ENCODE peak calls at places on chromosome 1, in eight cellular contexts. G is NT2/D1; Y is kidney; A is WERI-Rb-1; P is CD8-positive, alpha-beta T cell; F is H9; M is right cardiac atrium; Z is OCI-LY7. E is an unnamed sample.

GRCh38 chr1:112791723-112792104 is 76.6 kb upstream of the PPM1J start:
- DNase-seq in Z (no peak), M (no peak), P (no peak), Y (no peak), A (no peak), F (no peak), G (no peak), E (no peak)

GRCh38 chr1:46102769-46103476 is 29.5 kb downstream of the PIK3R3 start:
- DNase-seq in M (no peak), Y (no peak), G (no peak), Z (no peak), A (no peak), P (no peak), F (no peak), E (no peak)

GRCh38 chr1:64082459-64082858 is 121.0 kb upstream of the UBE2U start:
- DNase-seq in G (no peak), Y (no peak), Z (no peak), F (no peak), P (no peak), A (peak; percentile 87), M (no peak), E (peak; percentile 51)

GRCh38 chr1:195831789-195832188 is 776.5 kb downstream of the KCNT2 start:
- DNase-seq in F (no peak), Z (no peak), G (no peak), A (no peak), Y (no peak), P (no peak), M (no peak), E (no peak)

GRCh38 chr1:207084701-207085180 is 3.9 kb upstream of the C4BPB start:
- DNase-seq in F (peak; percentile 75), M (no peak), A (peak; percentile 77), P (peak; percentile 31), Y (no peak), Z (peak; percentile 60), G (peak; percentile 83), E (no peak)

GRCh38 chr1:19863804-19864203 is 18.4 kb upstream of the OTUD3 start:
- DNase-seq in M (no peak), A (no peak), Y (no peak), P (no peak), F (no peak), G (no peak), Z (no peak), E (no peak)

GRCh38 chr1:35506960-35507901 is 50.0 kb downstream of the KIAA0319L start:
- DNase-seq in G (no peak), F (no peak), M (no peak), A (no peak), P (no peak), Y (no peak), Z (peak; percentile 32), E (no peak)

GRCh38 chr1:29829448-29830344 is 593.4 kb downstream of the PTPRU start:
- DNase-seq in M (no peak), A (no peak), Z (no peak), F (no peak), P (no peak), Y (no peak), G (no peak), E (no peak)

GRCh38 chr1:91944087-91944486 is 5.1 kb upstream of the BRDT start:
- DNase-seq in G (peak; percentile 70), A (no peak), P (no peak), F (peak; percentile 37), M (no peak), Y (no peak), Z (no peak), E (no peak)

GRCh38 chr1:181148636-181149035 is 60.1 kb downstream of the IER5 start:
- DNase-seq in G (no peak), Z (no peak), P (no peak), Y (no peak), A (no peak), M (no peak), F (no peak), E (no peak)

GRCh38 chr1:151825811-151826660 is 5.6 kb downstream of the RORC start:
- DNase-seq in G (no peak), M (peak; percentile 67), F (peak; percentile 52), A (peak; percentile 56), P (no peak), Y (no peak), Z (peak; percentile 20), E (no peak)

GRCh38 chr1:184854456-184855180 is 100.0 kb upstream of the EDEM3 start:
- DNase-seq in M (no peak), G (no peak), P (no peak), F (no peak), A (no peak), Z (no peak), Y (no peak), E (no peak)

GRCh38 chr1:215992620-215993019 is 425.5 kb downstream of the KCTD3 start:
- DNase-seq in F (no peak), P (no peak), G (peak; percentile 20), M (no peak), Z (no peak), Y (no peak), A (no peak), E (no peak)

GRCh38 chr1:221100196-221100950 is 221.1 kb downstream of the HLX start:
- DNase-seq in Y (no peak), F (no peak), A (no peak), M (no peak), Z (no peak), G (no peak), P (no peak), E (no peak)

GRCh38 chr1:228095938-228096337 is 7.2 kb downstream of the C1orf35 start:
- DNase-seq in F (peak; percentile 20), A (no peak), P (no peak), G (no peak), Y (peak; percentile 10), M (no peak), Z (no peak), E (no peak)

GRCh38 chr1:242016518-242016917 is 17.6 kb upstream of the MAP1LC3C start:
- DNase-seq in M (no peak), G (no peak), Y (no peak), F (no peak), P (no peak), Z (no peak), A (no peak), E (no peak)

GRCh38 chr1:195462646-195463045 is 1145.6 kb downstream of the KCNT2 start:
- DNase-seq in F (no peak), Z (no peak), M (no peak), G (no peak), A (no peak), Y (no peak), P (no peak), E (no peak)

GRCh38 chr1:35573198-35573775 is at the start of gene TFAP2E:
- DNase-seq in Z (no peak), Y (peak; percentile 81), M (peak; percentile 74), A (no peak), G (no peak), P (no peak), F (peak; percentile 67), E (peak; percentile 86)

GRCh38 chr1:60126733-60127132 is 53.2 kb upstream of the C1orf87 start:
- DNase-seq in Z (no peak), Y (no peak), P (no peak), A (peak; percentile 60), M (no peak), F (no peak), G (peak; percentile 16), E (no peak)

GRCh38 chr1:161727343-161727924 is 6.1 kb downstream of the FCRLB start:
- DNase-seq in F (no peak), Y (no peak), M (no peak), P (peak; percentile 12), G (no peak), A (no peak), Z (no peak), E (no peak)

GRCh38 chr1:41650176-41650519 is 165.7 kb upstream of the EDN2 start:
- DNase-seq in A (no peak), F (no peak), M (peak; percentile 76), P (no peak), Y (no peak), G (no peak), Z (no peak), E (no peak)

GRCh38 chr1:4691766-4692405 is 37.5 kb downstream of the AJAP1 start:
- DNase-seq in Y (peak; percentile 44), P (no peak), A (no peak), F (no peak), G (no peak), M (no peak), Z (no peak), E (no peak)
- H3K9me3 ChIP-seq in Y (no peaks in the 10 kb centered on the region), P (no peaks in the 10 kb centered on the region), A (no peaks in the 10 kb centered on the region), F (no peaks in the 10 kb centered on the region), G (no peaks in the 10 kb centered on the region), M (no peaks in the 10 kb centered on the region), Z (no peaks in the 10 kb centered on the region), E (peaks cover 3% of the 10 kb centered on the region)

DNA sequence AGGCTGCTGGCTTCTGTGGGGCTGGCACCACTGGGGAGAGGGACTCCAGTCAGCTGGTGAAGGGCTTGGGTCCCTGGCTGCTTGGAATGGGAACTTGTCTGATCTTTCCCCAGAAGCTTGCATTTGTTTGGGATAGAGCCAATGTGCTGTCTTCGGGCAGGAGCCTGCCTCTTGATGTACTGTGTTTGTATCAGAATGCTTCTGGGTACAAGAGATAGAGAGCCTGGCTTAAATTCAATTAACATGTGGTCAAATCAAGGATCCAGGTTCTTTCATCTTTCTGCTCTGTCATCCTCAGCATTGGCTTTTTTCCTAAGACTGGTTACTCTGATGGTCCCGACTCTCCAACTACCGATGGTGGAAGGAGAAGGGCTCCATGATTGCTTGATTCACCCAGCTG is 16.0 kb upstream of the PROK1 start:
- DNase-seq in Z (no peak), G (no peak), P (no peak), M (no peak), Y (peak; percentile 13), A (no peak), F (no peak), E (no peak)
- H3K9me3 ChIP-seq in Z (no peaks in the 10 kb centered on the region), G (no peaks in the 10 kb centered on the region), P (no peaks in the 10 kb centered on the region), M (no peaks in the 10 kb centered on the region), Y (no peaks in the 10 kb centered on the region), A (no peaks in the 10 kb centered on the region), F (no peaks in the 10 kb centered on the region), E (no peaks in the 10 kb centered on the region)

GRCh38 chr1:247189981-247190798 is 18.4 kb upstream of the ZNF124 start:
- DNase-seq in A (no peak), G (no peak), M (no peak), F (no peak), P (no peak), Z (no peak), Y (no peak), E (no peak)
- H3K9me3 ChIP-seq in A (peaks cover 14% of the 10 kb centered on the region), G (peaks cover 77% of the 10 kb centered on the region), M (no peaks in the 10 kb centered on the region), F (peaks cover 21% of the 10 kb centered on the region), P (peaks cover 23% of the 10 kb centered on the region), Z (peaks cover 47% of the 10 kb centered on the region), Y (peaks cover 40% of the 10 kb centered on the region), E (peaks cover 2% of the 10 kb centered on the region)

GRCh38 chr1:247043406-247043805 is 35.2 kb downstream of the ZNF670 start:
- DNase-seq in Z (no peak), P (no peak), Y (no peak), M (no peak), G (no peak), F (no peak), A (no peak), E (no peak)

GRCh38 chr1:247047702-247048101 is 30.9 kb downstream of the ZNF670 start:
- DNase-seq in P (no peak), Z (no peak), M (no peak), G (no peak), Y (no peak), F (no peak), A (no peak), E (no peak)

DNA sequence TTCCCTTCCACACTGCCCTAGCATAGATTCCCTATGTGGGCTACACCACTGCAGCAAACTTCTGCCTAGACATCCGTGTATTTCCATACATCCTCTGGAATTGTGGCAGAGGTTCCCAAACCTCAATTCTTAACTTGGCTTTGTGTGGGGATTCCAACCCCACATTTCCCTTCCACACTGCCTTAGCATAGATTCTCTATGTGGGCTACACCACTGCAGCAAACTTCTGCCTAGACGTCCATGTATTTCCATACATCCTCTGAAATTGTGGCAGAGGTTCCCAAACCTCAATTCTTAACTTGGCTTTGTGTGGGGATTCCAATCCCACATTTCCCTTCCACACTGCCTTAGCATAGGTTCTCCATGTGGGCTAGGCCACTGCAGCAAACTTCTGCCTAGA is 31.4 kb downstream of the ZNF670 start:
- DNase-seq in G (no peak), P (no peak), A (no peak), M (no peak), F (no peak), Y (no peak), Z (no peak), E (no peak)
- H3K9me3 ChIP-seq in G (peaks cover 99% of the 10 kb centered on the region), P (peaks cover 27% of the 10 kb centered on the region), A (peaks cover 42% of the 10 kb centered on the region), M (peaks cover 12% of the 10 kb centered on the region), F (peaks cover 59% of the 10 kb centered on the region), Y (peaks cover 44% of the 10 kb centered on the region), Z (peaks cover 56% of the 10 kb centered on the region), E (peaks cover 26% of the 10 kb centered on the region)